ENCODE peak calls at places on chromosomes 2 and 18, in nine cellular contexts. E is prostate gland, S is K562, O is HCT116, X is HepG2, V is breast epithelium, R is endothelial cell of umbilical vein, L is H1, F is stomach. M is an unnamed sample.

GRCh38 chr2:109637749-109638570 is 23.8 kb downstream of the SOWAHC start:
- DNase-seq in E (no peak), S (no peak), O (no peak), X (peak; percentile 74), V (no peak), R (no peak), L (no peak), F (no peak), M (no peak)

GRCh38 chr2:22301251-22301650 is 1083.7 kb upstream of the KLHL29 start:
- DNase-seq in E (no peak), S (no peak), O (no peak), X (no peak), V (no peak), R (no peak), L (no peak), F (no peak), M (no peak)

GRCh38 chr2:59249441-59250330 is 1008.6 kb upstream of the FANCL start:
- DNase-seq in E (no peak), S (no peak), O (no peak), X (no peak), V (no peak), R (no peak), L (no peak), F (no peak), M (no peak)

GRCh38 chr18:75884728-75885127 is 457.2 kb upstream of the SMIM21 start:
- DNase-seq in E (no peak), S (peak; percentile 3), O (no peak), X (no peak), V (no peak), R (no peak), L (no peak), F (no peak), M (no peak)

GRCh38 chr2:149767516-149767974 is 180.0 kb upstream of the MMADHC start:
- DNase-seq in E (no peak), S (no peak), O (no peak), X (no peak), V (no peak), R (peak; percentile 67), L (no peak), F (no peak), M (no peak)

GRCh38 chr2:64049633-64050220 is 30.5 kb upstream of the VPS54 start:
- DNase-seq in E (peak; percentile 65), S (peak; percentile 68), O (peak; percentile 44), X (peak; percentile 76), V (peak; percentile 41), R (peak; percentile 84), L (no peak), F (peak; percentile 61), M (peak; percentile 78)

GRCh38 chr2:238157506-238158017 is 1.2 kb upstream of the ERFE start:
- DNase-seq in E (no peak), S (no peak), O (no peak), X (no peak), V (no peak), R (no peak), L (no peak), F (no peak), M (no peak)

GRCh38 chr18:3748081-3748480 is 298.1 kb downstream of the TGIF1 start:
- DNase-seq in E (no peak), S (no peak), O (no peak), X (no peak), V (no peak), R (no peak), L (no peak), F (no peak), M (no peak)

GRCh38 chr2:41963661-41964525 is 83.9 kb upstream of the PKDCC start:
- DNase-seq in E (no peak), S (no peak), O (no peak), X (peak; percentile 32), V (no peak), R (peak; percentile 49), L (no peak), F (no peak), M (no peak)

GRCh38 chr2:114128255-114128654 is 238.4 kb downstream of the ACTR3 start:
- DNase-seq in E (no peak), S (no peak), O (no peak), X (no peak), V (no peak), R (no peak), L (no peak), F (no peak), M (no peak)
- H3K36me3 ChIP-seq in E (no peaks in the 10 kb centered on the region), S (no peaks in the 10 kb centered on the region), O (no peaks in the 10 kb centered on the region), X (no peaks in the 10 kb centered on the region), V (no peaks in the 10 kb centered on the region), R (no peaks in the 10 kb centered on the region), L (no peaks in the 10 kb centered on the region), F (no peaks in the 10 kb centered on the region), M (no peaks in the 10 kb centered on the region)

GRCh38 chr2:71504611-71505010 is 51.2 kb downstream of the DYSF start:
- DNase-seq in E (no peak), S (no peak), O (no peak), X (no peak), V (no peak), R (no peak), L (no peak), F (no peak), M (peak; percentile 47)

GRCh38 chr2:71505086-71505769 is 51.9 kb downstream of the DYSF start:
- DNase-seq in E (no peak), S (peak; percentile 12), O (no peak), X (no peak), V (no peak), R (peak; percentile 63), L (no peak), F (no peak), M (peak; percentile 54)

GRCh38 chr2:71503827-71504226 is 50.5 kb downstream of the DYSF start:
- DNase-seq in E (no peak), S (no peak), O (no peak), X (no peak), V (no peak), R (peak; percentile 62), L (no peak), F (no peak), M (peak; percentile 78)

GRCh38 chr2:71500426-71501079 is 47.2 kb downstream of the DYSF start:
- DNase-seq in E (no peak), S (no peak), O (no peak), X (no peak), V (no peak), R (peak; percentile 89), L (no peak), F (no peak), M (no peak)

GRCh38 chr2:71502941-71503738 is 49.8 kb downstream of the DYSF start:
- DNase-seq in E (no peak), S (no peak), O (no peak), X (no peak), V (no peak), R (no peak), L (no peak), F (no peak), M (peak; percentile 44)
- H3K4me1 ChIP-seq in E (no peaks in the 10 kb centered on the region), S (no peaks in the 10 kb centered on the region), O (peaks cover 6% of the 10 kb centered on the region), X (no peaks in the 10 kb centered on the region), V (no peaks in the 10 kb centered on the region), R (peaks cover 61% of the 10 kb centered on the region), L (peaks cover 2% of the 10 kb centered on the region), F (no peaks in the 10 kb centered on the region), M (peaks cover 5% of the 10 kb centered on the region)

DNA sequence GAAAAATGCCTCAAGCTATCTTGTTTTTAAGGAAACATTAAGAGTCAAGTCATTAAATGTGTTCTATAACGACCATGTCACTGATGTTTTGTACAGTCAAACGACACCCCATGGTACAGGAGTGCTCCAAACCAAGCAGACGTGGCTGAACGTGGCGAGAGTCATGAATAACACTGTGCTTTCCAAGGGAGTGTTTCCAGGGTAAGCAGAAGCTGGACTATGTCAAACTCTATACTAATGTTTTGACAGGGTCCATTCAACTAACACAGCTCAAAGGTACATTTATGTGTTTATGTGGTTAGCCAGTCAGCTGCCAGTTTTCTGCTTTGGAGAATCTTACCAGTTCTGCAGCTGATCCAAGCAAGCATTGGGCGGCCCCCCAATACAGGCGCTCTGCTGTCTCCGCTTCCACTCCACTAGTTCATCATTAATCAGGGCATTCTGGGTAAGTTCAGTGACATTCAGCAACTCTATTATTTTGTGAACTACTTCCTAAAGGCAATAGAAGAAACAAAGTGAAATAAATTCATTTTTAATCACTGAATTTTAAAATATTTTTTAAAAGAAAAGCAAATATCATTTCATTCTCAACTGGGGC is 16.4 kb downstream of the STAT1 start:
- DNase-seq in E (no peak), S (no peak), O (no peak), X (no peak), V (no peak), R (no peak), L (no peak), F (no peak), M (no peak)
- TF ChIP-seq POLR2AphosphoS5 in E (no peak), S (no peak), O (no peak), X (no peak), V (no peak), R (no peak), L (no peak), F (no peak), M (no peak)

GRCh38 chr18:42028232-42028832 is 73.3 kb downstream of the PIK3C3 start:
- DNase-seq in E (no peak), S (peak; percentile 18), O (no peak), X (peak; percentile 12), V (no peak), R (peak; percentile 47), L (no peak), F (no peak), M (no peak)

GRCh38 chr18:42029100-42029499 is 74.1 kb downstream of the PIK3C3 start:
- DNase-seq in E (no peak), S (no peak), O (no peak), X (no peak), V (no peak), R (no peak), L (no peak), F (no peak), M (no peak)

GRCh38 chr18:42033137-42033810 is 78.2 kb downstream of the PIK3C3 start:
- DNase-seq in E (no peak), S (no peak), O (no peak), X (no peak), V (no peak), R (no peak), L (no peak), F (no peak), M (no peak)

GRCh38 chr18:42032447-42032846 is 77.4 kb downstream of the PIK3C3 start:
- DNase-seq in E (no peak), S (no peak), O (no peak), X (no peak), V (no peak), R (no peak), L (no peak), F (no peak), M (no peak)

GRCh38 chr18:42030586-42031182 is 75.7 kb downstream of the PIK3C3 start:
- DNase-seq in E (no peak), S (peak; percentile 11), O (no peak), X (peak; percentile 16), V (no peak), R (peak; percentile 37), L (peak; percentile 7), F (no peak), M (no peak)
- H3K36me3 ChIP-seq in E (no peaks in the 10 kb centered on the region), S (peaks cover 14% of the 10 kb centered on the region), O (peaks cover 8% of the 10 kb centered on the region), X (peaks cover 11% of the 10 kb centered on the region), V (peaks cover 6% of the 10 kb centered on the region), R (peaks cover 3% of the 10 kb centered on the region), L (peaks cover 2% of the 10 kb centered on the region), F (peaks cover 71% of the 10 kb centered on the region), M (peaks cover 88% of the 10 kb centered on the region)

DNA sequence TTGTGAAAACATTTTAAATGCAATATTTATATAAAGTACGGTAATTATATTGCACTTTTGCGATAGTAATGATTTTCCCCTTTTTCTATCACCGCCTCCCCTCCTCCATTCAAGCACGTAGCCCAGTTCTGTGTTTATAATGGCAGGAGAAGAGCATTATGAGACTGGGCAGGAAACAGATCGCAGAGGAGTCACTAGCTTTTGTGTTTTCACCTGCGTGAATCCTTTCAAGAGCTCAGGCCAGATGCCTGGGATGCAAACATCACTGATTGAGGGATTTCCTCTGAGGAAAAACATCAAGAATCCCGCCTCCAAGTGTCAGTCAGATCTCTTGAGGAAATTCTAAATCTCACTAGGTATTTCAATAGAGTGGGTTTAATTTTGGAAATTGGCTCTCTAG is 178.4 kb upstream of the FN1 start:
- DNase-seq in E (no peak), S (no peak), O (no peak), X (no peak), V (no peak), R (no peak), L (no peak), F (no peak), M (no peak)
- H3K4me1 ChIP-seq in E (no peaks in the 10 kb centered on the region), S (peaks cover 9% of the 10 kb centered on the region), O (peaks cover 11% of the 10 kb centered on the region), X (peaks cover 91% of the 10 kb centered on the region), V (no peaks in the 10 kb centered on the region), R (peaks cover 25% of the 10 kb centered on the region), L (peaks cover 3% of the 10 kb centered on the region), F (no peaks in the 10 kb centered on the region), M (no peaks in the 10 kb centered on the region)